ENCODE peak calls at places on chromosomes 13 and 19, in four cellular contexts. Q is fibroblast of pulmonary artery, H is left kidney, U is lower leg skin. I is an unnamed sample.

GRCh38 chr13:97359181-97360057 is 74.5 kb upstream of the RAP2A start:
- DNase-seq in Q (peak; percentile 89), H (peak; percentile 90), U (peak; percentile 71), I (peak; percentile 85)

GRCh38 chr13:99750951-99751350 is 220.6 kb downstream of the ZIC5 start:
- DNase-seq in Q (no peak), H (no peak), U (no peak), I (no peak)

GRCh38 chr13:90201676-90202425 is 1145.6 kb upstream of the MIR17HG start:
- DNase-seq in Q (peak; percentile 20), H (no peak), U (no peak), I (peak; percentile 3)

GRCh38 chr19:12777217-12778019 is 2.1 kb upstream of the HOOK2 start:
- DNase-seq in Q (peak; percentile 80), H (peak; percentile 86), U (peak; percentile 58), I (peak; percentile 91)

GRCh38 chr13:99322297-99323103 is 15.3 kb upstream of the GPR183 start:
- DNase-seq in Q (peak; percentile 60), H (no peak), U (no peak), I (no peak)

GRCh38 chr13:102917019-102917418 is 71.2 kb downstream of the ERCC5 start:
- DNase-seq in Q (no peak), H (no peak), U (no peak), I (no peak)

GRCh38 chr19:44984005-44984404 is 17.3 kb upstream of the RELB start:
- DNase-seq in Q (no peak), H (no peak), U (no peak), I (no peak)

GRCh38 chr13:56700324-56700723 is 440.4 kb upstream of the PRR20A start:
- DNase-seq in Q (peak; percentile 18), H (no peak), U (no peak), I (no peak)

GRCh38 chr19:13441810-13442512 is 64.3 kb downstream of the CACNA1A start:
- DNase-seq in Q (peak; percentile 59), H (peak; percentile 86), U (no peak), I (peak; percentile 75)

GRCh38 chr19:19385900-19386339 is 19.6 kb upstream of the GATAD2A start:
- DNase-seq in Q (no peak), H (no peak), U (no peak), I (no peak)